ENCODE peak calls at places on chromosomes 3 and 15, in nine cellular contexts. C, U, J, Q, Z, R, I, W and E are unnamed samples.

GRCh38 chr3:171206283-171206682 is 179.8 kb upstream of the SLC2A2 start:
- DNase-seq in C (peak), U (no peak), J (no peak), Q (no peak), Z (no peak), R (no peak), I (no peak), W (no peak), E (no peak)

GRCh38 chr15:83275412-83275811 is 9.1 kb downstream of the BNC1 start:
- DNase-seq in C (peak), U (no peak), J (no peak), Q (no peak), Z (no peak), R (no peak), I (peak), W (no peak), E (no peak)

GRCh38 chr3:184040010-184040409 is 8.5 kb downstream of the HTR3D start:
- DNase-seq in C (peak), U (peak), J (peak), Q (no peak), Z (no peak), R (no peak), I (no peak), W (no peak), E (no peak)

GRCh38 chr3:100578646-100579045 is 30.8 kb upstream of the ADGRG7 start:
- DNase-seq in C (no peak), U (no peak), J (no peak), Q (no peak), Z (no peak), R (no peak), I (no peak), W (no peak), E (no peak)

GRCh38 chr3:187293514-187293870 is 2.0 kb upstream of the MASP1 start:
- DNase-seq in C (no peak), U (no peak), J (no peak), Q (no peak), Z (no peak), R (no peak), I (no peak), W (no peak), E (no peak)

GRCh38 chr3:10697918-10698317 is 118.1 kb upstream of the SLC6A11 start:
- DNase-seq in C (no peak), U (no peak), J (no peak), Q (no peak), Z (no peak), R (no peak), I (no peak), W (no peak), E (no peak)

GRCh38 chr3:133472889-133473288 is 73.0 kb downstream of the BFSP2 start:
- DNase-seq in C (no peak), U (no peak), J (no peak), Q (no peak), Z (no peak), R (no peak), I (no peak), W (no peak), E (no peak)

GRCh38 chr3:129441782-129442181 is 1.8 kb downstream of the IFT122 start:
- DNase-seq in C (no peak), U (no peak), J (peak), Q (no peak), Z (no peak), R (no peak), I (peak), W (no peak), E (no peak)

GRCh38 chr3:58470363-58471024 is 21.4 kb upstream of the KCTD6 start:
- DNase-seq in C (no peak), U (no peak), J (no peak), Q (no peak), Z (no peak), R (no peak), I (no peak), W (no peak), E (no peak)

GRCh38 chr3:128382221-128382807 is 84.4 kb downstream of the DNAJB8 start:
- DNase-seq in C (no peak), U (no peak), J (no peak), Q (no peak), Z (no peak), R (no peak), I (no peak), W (no peak), E (no peak)